ENCODE peak calls at places on chromosomes 7 and 10, in four cellular contexts. One of them, this sample, is unnamed.

GRCh38 chr7:3682028-3682712 is 381.1 kb downstream of the SDK1 start:
- DNase-seq in mesenchymal stem cell: peak; percentile 53
- DNase-seq in hepatocyte: no peak
- DNase-seq in mammary epithelial cell: no peak
- DNase-seq in this sample: no peak

GRCh38 chr7:20304366-20304765 is 26.3 kb upstream of the ITGB8 start:
- DNase-seq in mesenchymal stem cell: no peak
- DNase-seq in hepatocyte: peak; percentile 56
- DNase-seq in mammary epithelial cell: no peak
- DNase-seq in this sample: no peak

GRCh38 chr7:74190259-74190658 is 16.1 kb downstream of the EIF4H start:
- DNase-seq in mesenchymal stem cell: no peak
- DNase-seq in hepatocyte: no peak
- DNase-seq in mammary epithelial cell: no peak
- DNase-seq in this sample: no peak

GRCh38 chr7:136183981-136184380 is 206.8 kb upstream of the MTPN start:
- DNase-seq in mesenchymal stem cell: peak; percentile 35
- DNase-seq in hepatocyte: peak; percentile 28
- DNase-seq in mammary epithelial cell: no peak
- DNase-seq in this sample: peak; percentile 12

GRCh38 chr7:157543791-157544190 is 207.0 kb downstream of the DNAJB6 start:
- DNase-seq in mesenchymal stem cell: no peak
- DNase-seq in hepatocyte: no peak
- DNase-seq in mammary epithelial cell: no peak
- DNase-seq in this sample: no peak

GRCh38 chr7:20280475-20281351 is 50.0 kb upstream of the ITGB8 start:
- DNase-seq in mesenchymal stem cell: peak; percentile 24
- DNase-seq in hepatocyte: no peak
- DNase-seq in mammary epithelial cell: no peak
- DNase-seq in this sample: peak; percentile 91

GRCh38 chr7:80135306-80136104 is 874 bp downstream of the GNAI1 start:
- DNase-seq in mesenchymal stem cell: no peak
- DNase-seq in hepatocyte: peak; percentile 57
- DNase-seq in mammary epithelial cell: peak; percentile 33
- DNase-seq in this sample: peak; percentile 33

GRCh38 chr7:129853661-129854268 is 99.0 kb downstream of the UBE2H start:
- DNase-seq in mesenchymal stem cell: peak; percentile 67
- DNase-seq in hepatocyte: no peak
- DNase-seq in mammary epithelial cell: peak; percentile 92
- DNase-seq in this sample: peak; percentile 54

GRCh38 chr7:85160223-85160622 is 26.6 kb downstream of the SEMA3D start:
- DNase-seq in mesenchymal stem cell: peak; percentile 36
- DNase-seq in hepatocyte: no peak
- DNase-seq in mammary epithelial cell: peak; percentile 90
- DNase-seq in this sample: peak; percentile 45

GRCh38 chr7:152122540-152122939 is 97.1 kb downstream of the GALNT11 start:
- DNase-seq in mesenchymal stem cell: no peak
- DNase-seq in hepatocyte: no peak
- DNase-seq in mammary epithelial cell: no peak
- DNase-seq in this sample: no peak

GRCh38 chr7:26574476-26574875 is 282.8 kb downstream of the SNX10 start:
- DNase-seq in mesenchymal stem cell: no peak
- DNase-seq in hepatocyte: no peak
- DNase-seq in mammary epithelial cell: peak; percentile 69
- DNase-seq in this sample: no peak

GRCh38 chr10:48697091-48697490 is 12.4 kb downstream of the WDFY4 start:
- DNase-seq in mesenchymal stem cell: no peak
- DNase-seq in hepatocyte: no peak
- DNase-seq in mammary epithelial cell: no peak
- DNase-seq in this sample: no peak
- H3K4me2 ChIP-seq in mesenchymal stem cell: no peak overlapping the region
- H3K4me2 ChIP-seq in hepatocyte: no peak overlapping the region
- H3K4me2 ChIP-seq in mammary epithelial cell: no peak overlapping the region
- H3K4me2 ChIP-seq in this sample: no peak overlapping the region

GRCh38 chr7:1611708-1612241 is 41.9 kb upstream of the PSMG3 start:
- DNase-seq in mesenchymal stem cell: peak; percentile 81
- DNase-seq in hepatocyte: peak; percentile 58
- DNase-seq in mammary epithelial cell: peak; percentile 63
- DNase-seq in this sample: peak; percentile 92
- H2AFZ ChIP-seq in mesenchymal stem cell: no peak overlapping the region
- H2AFZ ChIP-seq in hepatocyte: no peak overlapping the region
- H2AFZ ChIP-seq in mammary epithelial cell: no peak overlapping the region
- H2AFZ ChIP-seq in this sample: no peak overlapping the region

GRCh38 chr10:2949948-2950354 is 117.4 kb upstream of the PFKP start:
- DNase-seq in mesenchymal stem cell: no peak
- DNase-seq in hepatocyte: no peak
- DNase-seq in mammary epithelial cell: peak; percentile 25
- DNase-seq in this sample: no peak

GRCh38 chr10:2950546-2950945 is 116.8 kb upstream of the PFKP start:
- DNase-seq in mesenchymal stem cell: no peak
- DNase-seq in hepatocyte: no peak
- DNase-seq in mammary epithelial cell: no peak
- DNase-seq in this sample: no peak

GRCh38 chr10:2949221-2949947 is 118.0 kb upstream of the PFKP start:
- DNase-seq in mesenchymal stem cell: no peak
- DNase-seq in hepatocyte: no peak
- DNase-seq in mammary epithelial cell: no peak
- DNase-seq in this sample: no peak

GRCh38 chr10:2953495-2953894 is 113.9 kb upstream of the PFKP start:
- DNase-seq in mesenchymal stem cell: peak; percentile 13
- DNase-seq in hepatocyte: no peak
- DNase-seq in mammary epithelial cell: peak; percentile 2
- DNase-seq in this sample: no peak

DNA sequence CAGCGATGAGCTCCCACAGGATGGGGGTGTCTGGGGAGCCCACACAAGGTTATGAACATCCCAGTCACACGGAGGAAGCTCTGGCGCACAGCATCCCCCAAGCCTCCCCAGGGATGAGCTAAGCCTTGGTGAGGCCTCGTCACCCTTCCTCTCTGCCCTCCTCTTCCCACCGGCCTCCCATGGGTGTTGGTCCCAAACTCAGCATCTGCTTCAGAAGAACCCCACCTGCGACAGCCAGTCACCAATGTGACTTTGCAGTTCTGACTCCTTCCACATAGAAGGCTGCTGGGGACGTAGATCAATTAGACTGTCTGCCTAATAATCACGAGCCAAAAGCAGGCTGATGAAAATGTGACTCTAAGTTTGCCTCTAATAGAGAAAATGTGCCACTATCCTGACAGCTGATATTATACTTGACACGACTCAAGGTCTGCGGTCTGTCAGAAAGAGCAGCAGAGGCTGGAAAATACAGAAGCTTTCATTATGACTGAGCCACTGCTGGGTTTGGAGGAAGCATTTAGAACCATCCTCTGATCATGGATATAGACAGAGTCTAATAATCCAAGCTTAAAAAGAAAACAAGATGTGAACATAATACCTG is 116.0 kb upstream of the PFKP start:
- DNase-seq in mesenchymal stem cell: no peak
- DNase-seq in hepatocyte: no peak
- DNase-seq in mammary epithelial cell: no peak
- DNase-seq in this sample: no peak
- H3K4me2 ChIP-seq in mesenchymal stem cell: no peak overlapping the region
- H3K4me2 ChIP-seq in hepatocyte: no peak overlapping the region
- H3K4me2 ChIP-seq in mammary epithelial cell: no peak overlapping the region
- H3K4me2 ChIP-seq in this sample: no peak overlapping the region

DNA sequence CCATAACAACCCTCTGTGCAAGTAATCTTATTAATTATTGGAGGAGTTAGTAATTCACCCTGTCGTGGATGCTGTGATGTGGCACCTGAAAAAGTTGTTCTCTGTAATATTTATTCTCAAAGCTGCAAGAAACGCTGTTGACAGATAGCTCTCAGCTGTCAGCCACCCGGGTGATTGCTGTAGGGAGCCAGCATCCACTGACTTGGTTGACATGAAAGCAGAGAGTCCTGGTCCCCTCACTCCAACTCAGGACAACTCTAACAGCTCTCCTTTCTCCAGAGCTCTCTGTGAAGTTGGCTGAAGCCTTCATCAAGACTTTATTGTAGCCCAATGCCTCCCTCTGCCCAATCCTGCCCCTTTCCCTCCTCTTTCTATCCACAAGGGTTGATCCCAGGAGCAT is 98.0 kb downstream of the FAM107B start:
- DNase-seq in mesenchymal stem cell: no peak
- DNase-seq in hepatocyte: no peak
- DNase-seq in mammary epithelial cell: no peak
- DNase-seq in this sample: no peak
- H2AFZ ChIP-seq in mesenchymal stem cell: no peak overlapping the region
- H2AFZ ChIP-seq in hepatocyte: no peak overlapping the region
- H2AFZ ChIP-seq in mammary epithelial cell: no peak overlapping the region
- H2AFZ ChIP-seq in this sample: no peak overlapping the region

DNA sequence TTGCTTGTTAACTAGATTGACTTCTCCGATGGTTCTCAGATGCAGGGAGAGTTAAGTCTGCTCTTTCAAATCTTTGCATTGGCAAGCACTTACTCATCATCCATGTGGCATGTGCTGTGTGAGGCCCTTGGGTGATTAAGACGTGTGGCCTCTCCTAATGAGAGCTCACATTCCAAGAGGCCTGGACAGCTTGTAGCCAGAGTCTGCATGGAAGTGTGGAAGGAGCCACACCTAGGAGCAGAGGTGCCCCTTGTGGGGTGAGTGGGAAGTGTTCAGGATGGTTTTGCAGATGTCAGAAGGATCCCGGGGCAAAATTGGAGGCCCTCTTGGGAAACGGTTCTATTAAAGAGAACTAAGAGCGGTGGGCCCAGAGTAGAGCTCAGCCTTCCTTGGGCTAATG is 225.9 kb downstream of the PAXIP1 start:
- DNase-seq in mesenchymal stem cell: no peak
- DNase-seq in hepatocyte: peak; percentile 62
- DNase-seq in mammary epithelial cell: peak; percentile 1
- DNase-seq in this sample: peak; percentile 92
- H3K4me2 ChIP-seq in mesenchymal stem cell: no peak overlapping the region
- H3K4me2 ChIP-seq in hepatocyte: no peak overlapping the region
- H3K4me2 ChIP-seq in mammary epithelial cell: no peak overlapping the region
- H3K4me2 ChIP-seq in this sample: no peak overlapping the region

DNA sequence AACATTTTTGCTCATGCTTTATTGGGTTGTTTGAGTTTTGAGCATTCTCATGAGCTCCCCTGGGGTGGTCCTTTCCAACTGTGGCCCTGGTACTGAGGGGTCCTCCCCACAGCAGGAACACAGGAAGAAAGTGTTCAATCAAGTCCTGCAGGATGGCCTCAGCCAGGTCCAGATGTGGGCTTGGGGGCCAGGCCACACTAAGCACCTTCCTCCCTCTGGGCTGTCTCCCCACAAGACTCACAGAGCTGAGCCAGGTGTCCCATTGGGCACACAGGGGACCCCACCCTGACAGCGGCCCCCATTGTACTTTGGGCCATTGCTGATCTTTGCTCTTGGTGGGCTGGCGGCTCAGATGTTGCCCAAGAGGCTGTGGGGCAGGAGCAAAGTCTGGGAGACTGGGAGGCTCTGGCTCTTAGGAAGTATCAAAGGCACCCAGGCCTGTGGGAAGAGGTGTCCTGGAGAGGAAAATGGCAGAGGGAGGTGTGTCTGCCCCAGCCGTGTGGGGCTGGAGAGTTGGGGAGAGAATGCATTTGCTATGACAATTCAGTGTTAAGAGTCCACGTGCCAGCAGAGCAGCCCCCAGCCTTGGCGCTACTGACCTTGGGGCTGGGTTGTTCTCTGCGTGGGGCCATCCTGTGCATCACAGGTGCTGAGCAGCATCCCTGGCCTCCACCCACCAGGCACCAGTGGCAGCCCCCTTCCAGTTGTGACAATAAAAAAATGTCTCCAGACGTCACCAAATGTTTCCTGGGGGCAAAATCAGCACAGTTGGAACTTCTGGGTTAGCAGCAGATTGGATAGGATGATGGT is 17.8 kb downstream of the SCART1 start:
- DNase-seq in mesenchymal stem cell: no peak
- DNase-seq in hepatocyte: no peak
- DNase-seq in mammary epithelial cell: no peak
- DNase-seq in this sample: no peak
- H2AFZ ChIP-seq in mesenchymal stem cell: no peak overlapping the region
- H2AFZ ChIP-seq in hepatocyte: no peak overlapping the region
- H2AFZ ChIP-seq in mammary epithelial cell: no peak overlapping the region
- H2AFZ ChIP-seq in this sample: no peak overlapping the region

GRCh38 chr10:132099701-132100481 is 34.1 kb downstream of the JAKMIP3 start:
- DNase-seq in mesenchymal stem cell: no peak
- DNase-seq in hepatocyte: no peak
- DNase-seq in mammary epithelial cell: no peak
- DNase-seq in this sample: no peak

GRCh38 chr10:132097609-132098377 is 32.0 kb downstream of the JAKMIP3 start:
- DNase-seq in mesenchymal stem cell: no peak
- DNase-seq in hepatocyte: no peak
- DNase-seq in mammary epithelial cell: no peak
- DNase-seq in this sample: no peak

GRCh38 chr10:132096863-132097478 is 31.2 kb downstream of the JAKMIP3 start:
- DNase-seq in mesenchymal stem cell: no peak
- DNase-seq in hepatocyte: peak; percentile 2
- DNase-seq in mammary epithelial cell: no peak
- DNase-seq in this sample: no peak

GRCh38 chr10:132100556-132101349 is 35.0 kb downstream of the JAKMIP3 start:
- DNase-seq in mesenchymal stem cell: no peak
- DNase-seq in hepatocyte: no peak
- DNase-seq in mammary epithelial cell: no peak
- DNase-seq in this sample: no peak

GRCh38 chr10:132098539-132099421 is 33.0 kb downstream of the JAKMIP3 start:
- DNase-seq in mesenchymal stem cell: no peak
- DNase-seq in hepatocyte: peak; percentile 56
- DNase-seq in mammary epithelial cell: no peak
- DNase-seq in this sample: no peak
- H3K4me2 ChIP-seq in mesenchymal stem cell: no peak overlapping the region
- H3K4me2 ChIP-seq in hepatocyte: no peak overlapping the region
- H3K4me2 ChIP-seq in mammary epithelial cell: no peak overlapping the region
- H3K4me2 ChIP-seq in this sample: no peak overlapping the region